ENCODE peak calls at places on chromosomes 7 and 10, in four cellular contexts. F is heart right ventricle, U is body of pancreas, X is prostate gland. P is an unnamed sample.

GRCh38 chr7:132150711-132151110 is 425.6 kb downstream of the PLXNA4 start:
- DNase-seq in F (no peak), U (no peak), X (no peak), P (no peak)

GRCh38 chr7:55019329-55019690 is 493 bp downstream of the EGFR start:
- DNase-seq in F (peak; percentile 75), U (peak; percentile 84), X (peak; percentile 63), P (no peak)

GRCh38 chr10:71266147-71266917 is 52.7 kb upstream of the SLC29A3 start:
- DNase-seq in F (peak; percentile 63), U (peak; percentile 72), X (no peak), P (no peak)

GRCh38 chr10:46293832-46294640 is 7.2 kb downstream of the ANTXRL start:
- DNase-seq in F (no peak), U (no peak), X (no peak), P (no peak)

GRCh38 chr10:62732841-62733653 is 71.5 kb upstream of the ADO start:
- DNase-seq in F (no peak), U (no peak), X (no peak), P (no peak)

GRCh38 chr7:84144935-84145334 is 49.7 kb downstream of the SEMA3A start:
- DNase-seq in F (no peak), U (no peak), X (no peak), P (no peak)

GRCh38 chr10:18610517-18610916 is 40.9 kb downstream of the NSUN6 start:
- DNase-seq in F (no peak), U (no peak), X (peak; percentile 60), P (no peak)

GRCh38 chr7:142445019-142445686 is 187.3 kb upstream of the PRSS58 start:
- DNase-seq in F (no peak), U (no peak), X (no peak), P (no peak)

GRCh38 chr10:26869528-26869927 is 8.8 kb upstream of the ABI1 start:
- DNase-seq in F (no peak), U (peak; percentile 77), X (peak; percentile 77), P (no peak)

GRCh38 chr10:32112055-32112454 is 55.8 kb upstream of the KIF5B start:
- DNase-seq in F (no peak), U (no peak), X (no peak), P (no peak)

GRCh38 chr7:98974906-98975816 is 96.8 kb downstream of the TRRAP start:
- DNase-seq in F (peak; percentile 61), U (no peak), X (no peak), P (no peak)

GRCh38 chr10:46528171-46528671 is 28.2 kb downstream of the GPRIN2 start:
- DNase-seq in F (no peak), U (peak; percentile 12), X (no peak), P (peak; percentile 52)

GRCh38 chr7:148672041-148672440 is 26.7 kb upstream of the CUL1 start:
- DNase-seq in F (no peak), U (no peak), X (no peak), P (no peak)

GRCh38 chr7:148670374-148670773 is 28.3 kb upstream of the CUL1 start:
- DNase-seq in F (no peak), U (no peak), X (no peak), P (no peak)

GRCh38 chr7:148665211-148665610 is 33.5 kb upstream of the CUL1 start:
- DNase-seq in F (no peak), U (no peak), X (no peak), P (no peak)

GRCh38 chr7:148670807-148671206 is 27.9 kb upstream of the CUL1 start:
- DNase-seq in F (no peak), U (no peak), X (no peak), P (no peak)

DNA sequence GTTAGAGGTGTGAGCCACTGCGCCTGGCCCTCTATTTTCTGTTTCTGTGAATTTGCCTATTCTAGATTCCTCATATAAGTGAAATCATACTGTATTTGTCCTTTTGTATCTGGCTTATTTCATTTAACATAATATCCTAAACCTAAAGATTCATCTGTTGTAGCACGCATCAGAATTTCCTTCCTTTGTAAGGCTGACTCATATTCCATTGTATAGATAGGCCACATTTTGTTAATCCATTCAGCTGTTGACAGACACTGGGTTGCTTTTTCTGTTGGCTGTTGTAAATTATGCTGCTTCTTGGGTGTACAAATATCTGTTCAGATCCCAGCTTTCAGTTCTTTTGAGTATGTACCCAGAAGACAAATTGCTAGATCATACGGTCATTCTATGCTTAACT is 28.8 kb upstream of the CUL1 start:
- DNase-seq in F (no peak), U (no peak), X (no peak), P (no peak)
- TF ChIP-seq CTCF in F (no peak), U (no peak), X (no peak), P (no peak)

GRCh38 chr10:79412516-79412915 is 32.9 kb downstream of the ZCCHC24 start:
- DNase-seq in F (no peak), U (no peak), X (no peak), P (peak; percentile 20)
- TF ChIP-seq CTCF in F (no peak), U (no peak), X (no peak), P (no peak)

GRCh38 chr10:22022257-22023051 is 18.9 kb upstream of the DNAJC1 start:
- DNase-seq in F (peak; percentile 14), U (no peak), X (no peak), P (no peak)
- TF ChIP-seq CTCF in F (no peak), U (no peak), X (no peak), P (no peak)

GRCh38 chr7:77831481-77831880 is 32.9 kb downstream of the PHTF2 start:
- DNase-seq in F (no peak), U (no peak), X (no peak), P (no peak)
- TF ChIP-seq CTCF in F (no peak), U (no peak), X (no peak), P (no peak)

GRCh38 chr7:71871446-71871845 is 540.7 kb downstream of the CALN1 start:
- DNase-seq in F (no peak), U (no peak), X (no peak), P (no peak)
- TF ChIP-seq CTCF in F (peak; percentile 17), U (peak; percentile 24), X (no peak), P (peak; percentile 15)